ENCODE peak calls at places on chromosome 16, in nine cellular contexts. D, E, K, G, B, R, M, V and W are unnamed samples. For H3K9me3, the result is how much of the 10 kb centered on the place peaks cover.

GRCh38 chr16:84040823-84041391 is 1.7 kb downstream of the SLC38A8 start:
- DNase-seq in G (peak), D (peak), V (no peak), E (no peak), M (peak), B (no peak), K (no peak), R (no peak), W (no peak)

GRCh38 chr16:84548971-84549844 is 44.7 kb upstream of the MEAK7 start:
- DNase-seq in V (no peak), K (no peak), D (peak), B (no peak), G (no peak), E (no peak), M (no peak), R (no peak), W (no peak)

GRCh38 chr16:31421587-31421986 is 6.6 kb downstream of the COX6A2 start:
- DNase-seq in V (no peak), G (no peak), M (no peak), E (no peak), R (no peak), B (peak), K (no peak), D (no peak), W (no peak)

GRCh38 chr16:86892509-86892908 is 314.2 kb downstream of the FOXL1 start:
- DNase-seq in K (no peak), G (no peak), B (peak), M (no peak), V (no peak), R (no peak), E (no peak), D (no peak), W (no peak)

GRCh38 chr16:68790130-68790761 is 53.1 kb upstream of the TANGO6 start:
- DNase-seq in G (peak), K (no peak), R (peak), E (no peak), B (no peak), D (peak), V (peak), M (peak), W (no peak)

GRCh38 chr16:66240088-66240487 is 126.4 kb upstream of the CDH5 start:
- DNase-seq in E (no peak), M (no peak), G (no peak), V (no peak), D (no peak), R (no peak), K (no peak), B (no peak), W (no peak)

GRCh38 chr16:66578596-66579531 is at the start of gene CMTM2:
- DNase-seq in M (no peak), B (no peak), D (peak), V (no peak), R (no peak), E (no peak), K (no peak), G (peak), W (no peak)

GRCh38 chr16:17777461-17777863 is 306.7 kb upstream of the XYLT1 start:
- DNase-seq in R (no peak), B (no peak), K (no peak), G (peak), V (no peak), D (peak), E (no peak), M (peak), W (no peak)

GRCh38 chr16:53159781-53160436 is 105.1 kb downstream of the CHD9 start:
- DNase-seq in E (no peak), R (peak), D (peak), K (no peak), M (peak), V (peak), G (peak), B (no peak), W (peak)

GRCh38 chr16:85422124-85422373 is 191.1 kb upstream of the GSE1 start:
- DNase-seq in E (no peak), M (no peak), R (no peak), G (no peak), D (no peak), B (no peak), K (no peak), V (no peak), W (no peak)

GRCh38 chr16:29908719-29909220 is 8.5 kb downstream of the ASPHD1 start:
- DNase-seq in V (no peak), R (no peak), E (no peak), M (no peak), G (no peak), B (no peak), D (no peak), K (no peak), W (no peak)

GRCh38 chr16:51569204-51569911 is 418.3 kb upstream of the SALL1 start:
- DNase-seq in V (no peak), K (no peak), G (peak), R (no peak), B (no peak), M (no peak), E (no peak), D (peak), W (no peak)

GRCh38 chr16:84093120-84093878 is 23.4 kb downstream of the MBTPS1 start:
- DNase-seq in B (no peak), K (no peak), E (no peak), R (no peak), M (no peak), D (no peak), V (no peak), G (no peak), W (no peak)

GRCh38 chr16:84514874-84515835 is 10.7 kb upstream of the MEAK7 start:
- DNase-seq in E (no peak), B (no peak), G (no peak), R (no peak), D (no peak), M (no peak), K (no peak), V (no peak), W (no peak)

GRCh38 chr16:85163278-85164112 is 51.2 kb upstream of the CIBAR2 start:
- DNase-seq in D (no peak), E (no peak), V (no peak), M (peak), K (no peak), G (no peak), B (no peak), R (no peak), W (no peak)

GRCh38 chr16:15874745-15875314 is 13.6 kb downstream of the CEP20 start:
- DNase-seq in R (peak), M (no peak), G (peak), K (peak), B (peak), D (peak), E (peak), V (peak), W (peak)

GRCh38 chr16:10922328-10923145 is 19.7 kb downstream of the DEXI start:
- DNase-seq in M (no peak), G (peak), V (no peak), B (peak), R (no peak), E (no peak), K (peak), D (peak), W (no peak)

GRCh38 chr16:84683691-84684591 is 15.9 kb upstream of the USP10 start:
- DNase-seq in B (no peak), V (no peak), E (no peak), M (no peak), D (no peak), K (no peak), G (no peak), R (no peak), W (no peak)

GRCh38 chr16:12716658-12717057 is 87.0 kb downstream of the CPPED1 start:
- DNase-seq in R (no peak), G (no peak), M (no peak), B (no peak), V (no peak), D (no peak), K (peak), E (no peak), W (no peak)

GRCh38 chr16:85687651-85688471 is 893 bp downstream of the GINS2 start:
- DNase-seq in R (no peak), B (no peak), V (no peak), E (no peak), K (no peak), G (no peak), M (peak), D (no peak), W (no peak)

GRCh38 chr16:68426355-68426652 is 22.0 kb downstream of the SMPD3 start:
- DNase-seq in B (no peak), D (peak), E (no peak), V (peak), G (peak), M (no peak), R (no peak), K (no peak), W (no peak)

GRCh38 chr16:57471852-57472664 is 9.6 kb downstream of the POLR2C start:
- DNase-seq in R (peak), M (no peak), D (no peak), V (no peak), G (peak), B (no peak), E (no peak), K (no peak), W (no peak)

GRCh38 chr16:78987676-78988075 is 612.9 kb downstream of the MAF start:
- DNase-seq in B (no peak), D (no peak), M (no peak), V (no peak), E (no peak), K (no peak), R (no peak), G (no peak), W (no peak)

GRCh38 chr16:87368029-87368765 is 15.4 kb downstream of the FBXO31 start:
- DNase-seq in R (no peak), K (no peak), V (no peak), D (no peak), G (no peak), M (no peak), E (no peak), B (no peak), W (no peak)

GRCh38 chr16:57639172-57639571 is 10.7 kb downstream of the ADGRG1 start:
- DNase-seq in V (no peak), M (no peak), G (no peak), K (peak), R (no peak), B (no peak), D (peak), E (no peak), W (no peak)

GRCh38 chr16:84247844-84248243 is 8.0 kb upstream of the KCNG4 start:
- DNase-seq in B (no peak), E (no peak), D (peak), M (no peak), K (no peak), V (peak), G (peak), R (no peak), W (no peak)

GRCh38 chr16:3306078-3306477 is 781 bp downstream of the ZNF75A start:
- DNase-seq in D (no peak), R (no peak), K (no peak), E (no peak), V (no peak), G (no peak), B (no peak), M (no peak), W (no peak)

GRCh38 chr16:3304370-3304769 is 860 bp downstream of the TIGD7 start:
- DNase-seq in K (no peak), E (no peak), M (no peak), G (peak), R (no peak), V (no peak), D (no peak), B (no peak), W (no peak)

DNA sequence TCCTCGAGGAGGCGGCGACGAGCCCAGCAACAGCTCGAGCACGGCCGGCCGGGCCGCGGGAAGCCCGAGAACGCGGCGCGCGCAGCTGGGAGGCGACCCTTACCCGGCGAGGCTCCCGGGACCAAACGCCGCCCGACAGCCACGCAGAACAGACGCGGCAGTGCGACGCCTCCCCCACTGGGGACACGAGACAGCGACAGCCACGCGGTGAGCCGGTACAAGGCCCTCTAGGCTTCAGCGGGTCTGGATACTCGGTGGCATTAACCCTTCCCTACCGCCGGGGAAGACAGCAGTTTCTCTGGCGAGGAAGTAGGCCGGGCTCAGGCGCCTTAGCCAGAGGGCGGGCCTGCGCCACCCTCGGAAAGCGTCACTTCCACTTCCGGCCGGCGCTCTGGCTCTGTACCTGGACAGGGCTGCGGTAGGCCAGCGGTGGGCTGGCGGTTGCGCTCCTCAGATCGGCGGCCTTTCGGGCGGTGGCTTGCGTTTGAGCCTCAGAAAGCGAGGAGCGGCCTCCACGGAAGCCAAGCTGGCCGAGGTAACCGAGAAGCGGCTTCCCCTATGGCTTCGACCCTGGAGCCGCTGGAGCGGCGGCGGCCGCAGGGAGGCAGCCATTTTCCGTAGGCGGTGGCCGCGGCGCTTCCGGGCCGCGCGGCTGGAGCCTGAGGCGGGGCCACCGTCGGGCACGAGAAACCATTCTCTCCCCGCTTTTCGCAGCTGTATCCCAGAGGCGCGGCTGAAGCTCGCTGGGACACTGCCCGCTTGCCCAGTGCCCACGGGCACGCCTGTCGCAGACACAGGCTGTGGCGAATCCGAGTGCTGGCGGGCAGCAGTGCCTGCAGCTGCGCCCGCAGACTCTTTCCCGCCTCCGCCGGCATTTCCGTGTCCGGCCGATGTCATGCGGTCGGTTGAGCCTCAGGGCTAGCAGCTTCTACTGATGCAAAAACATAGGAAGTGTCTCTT is at the start of the genes TIGD7 and ZNF75A:
- DNase-seq in E (peak), M (peak), G (peak), B (peak), D (peak), K (peak), V (peak), R (peak), W (peak)
- H3K9me3 ChIP-seq in E (half or more), M (under half), G (under half), B (under half), D (under half), K (under half), V (under half), R (half or more), W (half or more)

DNA sequence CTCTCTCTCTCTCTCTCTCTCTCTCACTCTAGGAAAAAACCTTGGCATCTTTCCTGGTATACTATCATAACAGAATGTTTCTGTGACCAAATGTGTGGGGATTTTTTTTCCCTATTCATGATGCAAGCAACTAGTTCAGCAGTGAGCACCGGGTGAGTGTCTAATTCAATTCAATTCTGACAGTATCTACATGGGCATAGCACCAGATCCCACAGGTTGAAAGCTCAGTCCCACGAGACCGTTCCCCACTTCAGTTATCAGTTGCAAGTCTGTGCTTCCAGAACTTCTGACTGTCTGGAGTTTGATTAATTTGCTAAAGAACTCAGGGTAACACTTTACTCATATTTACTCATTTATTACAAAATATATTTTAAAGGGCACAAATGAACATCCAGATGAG is 504.3 kb upstream of the CDH8 start:
- DNase-seq in B (no peak), K (no peak), R (no peak), D (no peak), M (no peak), V (no peak), E (no peak), G (no peak), W (no peak)
- H3K9me3 ChIP-seq in B (under half), K (under half), R (under half), D (under half), M (under half), V (under half), E (under half), G (under half), W (under half)

GRCh38 chr16:836221-836620 is 35.7 kb upstream of the GNG13 start:
- DNase-seq in R (no peak), E (no peak), V (no peak), G (no peak), B (no peak), K (no peak), M (no peak), D (no peak), W (no peak)

GRCh38 chr16:832652-833336 is 32.3 kb upstream of the GNG13 start:
- DNase-seq in V (no peak), G (no peak), E (no peak), B (no peak), K (no peak), D (no peak), R (no peak), M (no peak), W (no peak)

GRCh38 chr16:838741-839140 is 38.2 kb upstream of the GNG13 start:
- DNase-seq in M (peak), R (no peak), K (no peak), E (no peak), V (no peak), D (no peak), G (no peak), B (no peak), W (no peak)

GRCh38 chr16:833411-833810 is 32.9 kb upstream of the GNG13 start:
- DNase-seq in G (no peak), M (no peak), E (no peak), V (no peak), K (no peak), B (no peak), D (no peak), R (no peak), W (no peak)

GRCh38 chr16:835373-835772 is 34.8 kb upstream of the GNG13 start:
- DNase-seq in V (no peak), K (no peak), E (no peak), R (no peak), B (no peak), D (no peak), M (no peak), G (no peak), W (no peak)
- H3K9me3 ChIP-seq in V (under half), K (under half), E (under half), R (under half), B (under half), D (under half), M (under half), G (under half), W (half or more)

GRCh38 chr16:59634951-59635350 is 900.8 kb upstream of the GOT2 start:
- DNase-seq in R (no peak), V (no peak), G (no peak), D (peak), K (no peak), B (no peak), E (no peak), M (no peak), W (no peak)

GRCh38 chr16:59633996-59634579 is 900.0 kb upstream of the GOT2 start:
- DNase-seq in K (no peak), D (peak), B (no peak), G (peak), M (peak), V (peak), E (no peak), R (peak), W (peak)

GRCh38 chr16:59632266-59632855 is 898.2 kb upstream of the GOT2 start:
- DNase-seq in D (peak), G (peak), R (peak), M (peak), V (no peak), B (no peak), E (no peak), K (peak), W (no peak)

GRCh38 chr16:59635674-59636073 is 901.6 kb upstream of the GOT2 start:
- DNase-seq in V (peak), B (no peak), D (peak), K (no peak), G (peak), E (no peak), R (no peak), M (no peak), W (no peak)
- H3K9me3 ChIP-seq in V (under half), B (under half), D (under half), K (under half), G (under half), E (under half), R (under half), M (under half), W (under half)